ENCODE peak calls at places on chromosomes 13 and 19, in seven cellular contexts. One of them, this sample, is unnamed.

GRCh38 chr19:18202759-18203407 is 959 bp downstream of the RAB3A start:
- DNase-seq in T-helper 1 cell: no peak
- DNase-seq in mammary epithelial cell: peak
- DNase-seq in HCT116: no peak
- DNase-seq in iPS-NIHi11: peak
- DNase-seq in caudate nucleus: peak
- DNase-seq in AML-193: peak
- DNase-seq in this sample: peak

GRCh38 chr19:38017504-38018150 is 110.6 kb downstream of the SIPA1L3 start:
- DNase-seq in T-helper 1 cell: no peak
- DNase-seq in HCT116: no peak
- DNase-seq in iPS-NIHi11: no peak
- DNase-seq in AML-193: no peak
- DNase-seq in caudate nucleus: no peak
- DNase-seq in mammary epithelial cell: no peak
- DNase-seq in this sample: no peak

GRCh38 chr19:19592690-19593089 is 25.8 kb downstream of the PBX4 start:
- DNase-seq in T-helper 1 cell: no peak
- DNase-seq in AML-193: no peak
- DNase-seq in HCT116: no peak
- DNase-seq in caudate nucleus: no peak
- DNase-seq in mammary epithelial cell: no peak
- DNase-seq in iPS-NIHi11: no peak
- DNase-seq in this sample: no peak

GRCh38 chr13:104534847-104535246 is 1468.6 kb upstream of the SLC10A2 start:
- DNase-seq in HCT116: peak
- DNase-seq in mammary epithelial cell: no peak
- DNase-seq in iPS-NIHi11: peak
- DNase-seq in T-helper 1 cell: no peak
- DNase-seq in caudate nucleus: no peak
- DNase-seq in AML-193: no peak
- DNase-seq in this sample: no peak

GRCh38 chr13:110662105-110662504 is 43.8 kb downstream of the CARS2 start:
- DNase-seq in AML-193: no peak
- DNase-seq in caudate nucleus: no peak
- DNase-seq in T-helper 1 cell: no peak
- DNase-seq in HCT116: no peak
- DNase-seq in mammary epithelial cell: no peak
- DNase-seq in iPS-NIHi11: no peak
- DNase-seq in this sample: no peak

GRCh38 chr19:50803633-50804419 is 13.6 kb downstream of the ACP4 start:
- DNase-seq in AML-193: no peak
- DNase-seq in mammary epithelial cell: no peak
- DNase-seq in T-helper 1 cell: peak
- DNase-seq in HCT116: no peak
- DNase-seq in iPS-NIHi11: peak
- DNase-seq in caudate nucleus: no peak
- DNase-seq in this sample: no peak

GRCh38 chr19:3506384-3507340 is 551 bp downstream of the FZR1 start:
- DNase-seq in iPS-NIHi11: no peak
- DNase-seq in mammary epithelial cell: peak
- DNase-seq in AML-193: no peak
- DNase-seq in caudate nucleus: no peak
- DNase-seq in HCT116: no peak
- DNase-seq in T-helper 1 cell: peak
- DNase-seq in this sample: no peak

GRCh38 chr19:39110263-39110967 is 15.2 kb upstream of the PAK4 start:
- DNase-seq in AML-193: peak
- DNase-seq in T-helper 1 cell: peak
- DNase-seq in HCT116: peak
- DNase-seq in caudate nucleus: peak
- DNase-seq in mammary epithelial cell: no peak
- DNase-seq in iPS-NIHi11: peak
- DNase-seq in this sample: peak

This sample was measured in KBM-7.